ENCODE peak calls at places on chromosomes 5 and 9, in six cellular contexts. M is heart left ventricle, K is WERI-Rb-1, T is lower lobe of right lung, R is pancreas, S is cardiac muscle cell. V is an unnamed sample.

GRCh38 chr9:112265391-112265790 is 68.0 kb downstream of the PTBP3 start:
- DNase-seq in M (no peak), S (no peak), K (no peak), T (no peak), R (no peak), V (no peak)

GRCh38 chr5:164188733-164189148 is 683.3 kb downstream of the MAT2B start:
- DNase-seq in S (peak; percentile 89), R (no peak), K (peak; percentile 30), T (no peak), M (no peak), V (no peak)

GRCh38 chr9:127543221-127543620 is 68.9 kb upstream of the STXBP1 start:
- DNase-seq in R (no peak), K (no peak), T (no peak), S (no peak), M (no peak), V (peak; percentile 61)

GRCh38 chr5:77145666-77146065 is 58.6 kb upstream of the ZBED3 start:
- DNase-seq in T (no peak), M (no peak), K (no peak), S (no peak), R (no peak), V (no peak)

GRCh38 chr5:103487822-103488493 is 74.6 kb downstream of the NUDT12 start:
- DNase-seq in M (no peak), R (no peak), S (no peak), K (no peak), T (no peak), V (no peak)

GRCh38 chr5:1227669-1228068 is 2.5 kb downstream of the SLC6A18 start:
- DNase-seq in R (no peak), M (no peak), S (no peak), K (peak; percentile 88), T (no peak), V (no peak)

GRCh38 chr9:14170973-14171596 is 142.9 kb downstream of the NFIB start:
- DNase-seq in M (no peak), K (no peak), S (no peak), T (no peak), R (no peak), V (no peak)

GRCh38 chr9:100308965-100309564 is 43.7 kb downstream of the TEX10 start:
- DNase-seq in S (no peak), T (no peak), K (no peak), M (no peak), R (no peak), V (no peak)

GRCh38 chr9:132465131-132465635 is 55.2 kb downstream of the CFAP77 start:
- DNase-seq in M (no peak), S (no peak), R (no peak), T (no peak), K (no peak), V (no peak)

GRCh38 chr9:107390319-107390718 is 99.2 kb downstream of the KLF4 start:
- DNase-seq in R (no peak), M (no peak), T (no peak), S (no peak), K (no peak), V (no peak)

GRCh38 chr5:137218471-137218870 is 280.7 kb downstream of the SPOCK1 start:
- DNase-seq in K (no peak), T (no peak), R (no peak), M (no peak), S (no peak), V (no peak)

GRCh38 chr9:129875687-129876395 is 40.6 kb downstream of the USP20 start:
- DNase-seq in T (no peak), M (no peak), S (no peak), R (no peak), K (peak; percentile 97), V (peak; percentile 59)

GRCh38 chr9:129317179-129318011 is 139.3 kb upstream of the IER5L start:
- DNase-seq in R (no peak), M (no peak), T (no peak), K (peak; percentile 58), S (peak; percentile 61), V (peak; percentile 78)

GRCh38 chr9:75826292-75826691 is 64.2 kb upstream of the PCSK5 start:
- DNase-seq in S (no peak), T (no peak), R (no peak), M (no peak), K (no peak), V (no peak)

GRCh38 chr5:149900390-149900789 is 44.2 kb downstream of the PDE6A start:
- DNase-seq in S (no peak), T (no peak), K (no peak), M (no peak), R (no peak), V (no peak)

GRCh38 chr9:88567870-88568269 is 32.9 kb downstream of the NXNL2 start:
- DNase-seq in K (no peak), S (no peak), R (no peak), T (no peak), M (no peak), V (no peak)

GRCh38 chr5:1817261-1818043 is 16.2 kb downstream of the NDUFS6 start:
- DNase-seq in T (no peak), R (no peak), S (no peak), M (no peak), K (no peak), V (no peak)

GRCh38 chr5:140328036-140328764 is 18.2 kb downstream of the HBEGF start:
- DNase-seq in K (no peak), R (no peak), T (no peak), S (no peak), M (no peak), V (no peak)

GRCh38 chr9:126052791-126053190 is 273.8 kb upstream of the MVB12B start:
- DNase-seq in M (no peak), S (no peak), K (no peak), T (peak; percentile 13), R (peak; percentile 29), V (peak; percentile 17)

GRCh38 chr9:116480700-116481099 is 206.4 kb upstream of the TRIM32 start:
- DNase-seq in K (peak; percentile 41), S (no peak), M (no peak), T (no peak), R (no peak), V (no peak)

GRCh38 chr9:4922101-4922500 is 63.0 kb upstream of the JAK2 start:
- DNase-seq in T (no peak), M (no peak), K (no peak), S (no peak), R (no peak), V (no peak)

GRCh38 chr5:132094393-132095076 is 20.9 kb downstream of the CSF2 start:
- DNase-seq in K (peak; percentile 42), S (no peak), T (peak; percentile 26), M (no peak), R (no peak), V (no peak)

GRCh38 chr5:126884269-126884819 is 107.4 kb downstream of the LMNB1 start:
- DNase-seq in R (no peak), M (no peak), S (peak; percentile 24), T (no peak), K (no peak), V (no peak)

GRCh38 chr9:112971415-112971814 is 40.6 kb downstream of the ZNF883 start:
- DNase-seq in M (no peak), K (peak; percentile 58), R (no peak), T (no peak), S (peak; percentile 33), V (no peak)

GRCh38 chr9:94644543-94644942 is 5.2 kb upstream of the FBP1 start:
- DNase-seq in M (peak; percentile 48), S (peak; percentile 13), T (no peak), K (no peak), R (no peak), V (peak; percentile 75)

GRCh38 chr9:81526587-81526986 is 162.8 kb downstream of the TLE1 start:
- DNase-seq in M (no peak), R (no peak), K (no peak), S (no peak), T (no peak), V (no peak)

GRCh38 chr5:132193165-132193694 is 34.4 kb downstream of the P4HA2 start:
- DNase-seq in S (no peak), M (no peak), T (no peak), K (no peak), R (no peak), V (no peak)

GRCh38 chr9:4923580-4924544 is 61.2 kb upstream of the JAK2 start:
- DNase-seq in S (no peak), R (no peak), K (peak; percentile 10), T (no peak), M (no peak), V (no peak)

DNA sequence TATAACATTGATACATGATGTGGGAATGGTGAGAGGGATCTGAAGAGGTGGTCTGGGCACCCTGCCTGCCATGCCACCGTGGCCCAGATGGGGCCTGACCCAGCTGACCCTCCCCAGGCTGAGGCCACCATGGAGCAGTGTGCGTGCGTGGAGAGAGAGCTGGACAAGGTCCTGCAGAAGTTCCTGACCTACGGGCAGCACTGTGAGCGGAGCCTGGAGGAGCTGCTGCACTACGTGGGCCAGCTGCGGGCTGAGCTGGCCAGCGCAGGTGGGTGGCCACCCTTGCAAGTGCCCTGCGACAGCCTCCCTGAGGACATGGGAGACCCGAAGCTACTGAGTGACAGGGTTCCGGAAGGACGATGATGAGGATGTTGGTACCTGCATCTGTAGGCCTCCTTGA is 7.2 kb downstream of the RMND5B start:
- DNase-seq in T (peak; percentile 24), K (no peak), S (no peak), R (no peak), M (no peak), V (no peak)
- H3K36me3 ChIP-seq in T (peaks cover 84% of the 10 kb centered on the region), K (no peaks in the 10 kb centered on the region), S (peaks cover 15% of the 10 kb centered on the region), R (peaks cover 12% of the 10 kb centered on the region), M (peaks cover 76% of the 10 kb centered on the region), V (peaks cover 1% of the 10 kb centered on the region)

GRCh38 chr5:151122828-151123227 is 34.8 kb downstream of the ANXA6 start:
- DNase-seq in K (no peak), T (no peak), R (no peak), S (no peak), M (no peak), V (no peak)
- H3K36me3 ChIP-seq in K (peaks cover 9% of the 10 kb centered on the region), T (peaks cover 85% of the 10 kb centered on the region), R (no peaks in the 10 kb centered on the region), S (peaks cover 72% of the 10 kb centered on the region), M (peaks cover 92% of the 10 kb centered on the region), V (no peaks in the 10 kb centered on the region)

DNA sequence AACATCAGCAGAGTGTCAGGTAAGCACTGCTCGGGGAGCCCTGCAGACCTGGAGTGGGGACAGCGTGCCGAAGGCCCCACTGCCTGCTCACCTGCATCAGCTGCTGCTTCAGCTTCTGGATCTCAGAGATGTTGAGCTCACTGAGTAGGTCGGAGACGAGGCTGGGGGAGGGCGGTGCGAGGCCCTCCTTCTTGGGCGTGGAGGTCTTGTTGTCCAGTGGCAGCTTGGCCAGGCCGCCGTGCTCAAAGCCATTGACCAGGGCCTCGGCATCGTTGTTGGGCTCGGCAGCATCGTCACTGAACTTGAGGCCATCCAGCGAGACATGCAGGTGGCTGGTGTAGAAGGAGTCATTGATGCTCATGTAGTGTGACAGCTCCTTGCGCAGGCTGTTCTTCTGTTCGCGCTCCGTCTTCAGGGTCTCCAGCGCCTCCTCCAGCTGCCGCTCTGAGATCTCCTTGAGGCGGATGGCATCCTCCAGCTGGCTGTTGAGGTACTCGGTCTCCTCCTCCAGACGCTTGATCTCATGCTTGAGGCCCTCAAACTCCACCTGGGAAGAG is 44.3 kb downstream of the BICD2 start:
- DNase-seq in R (no peak), T (peak; percentile 44), S (no peak), K (no peak), M (no peak), V (no peak)
- H3K36me3 ChIP-seq in R (peaks cover 52% of the 10 kb centered on the region), T (peaks cover 74% of the 10 kb centered on the region), S (peaks cover 30% of the 10 kb centered on the region), K (peaks cover 79% of the 10 kb centered on the region), M (peaks cover 76% of the 10 kb centered on the region), V (no peaks in the 10 kb centered on the region)

DNA sequence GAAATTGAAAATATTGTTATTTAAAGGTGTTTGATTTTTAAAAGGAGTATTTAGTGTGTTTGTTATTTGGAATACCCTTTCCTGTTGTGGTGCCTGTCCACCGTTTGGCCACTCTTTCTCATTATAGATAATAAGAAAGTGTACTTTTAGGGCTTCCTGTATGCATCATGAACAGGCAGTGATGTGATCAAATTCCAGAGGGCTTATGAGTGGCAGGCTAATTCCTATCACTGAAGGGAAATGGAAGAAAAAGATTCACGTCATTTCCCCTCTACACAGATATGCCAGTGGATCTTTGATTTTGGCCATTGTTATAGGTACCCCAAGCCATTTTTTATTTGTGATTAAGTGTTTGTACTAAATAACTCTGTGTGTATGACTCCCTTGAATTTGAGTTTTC is 37.1 kb downstream of the RPS6 start:
- DNase-seq in S (no peak), T (no peak), M (no peak), K (no peak), R (no peak), V (no peak)
- H3K36me3 ChIP-seq in S (peaks cover 58% of the 10 kb centered on the region), T (peaks cover 98% of the 10 kb centered on the region), M (peaks cover 81% of the 10 kb centered on the region), K (peaks cover 47% of the 10 kb centered on the region), R (peaks cover 22% of the 10 kb centered on the region), V (peaks cover 6% of the 10 kb centered on the region)